ENCODE peak calls at places on chromosomes 5 and 9, in eight cellular contexts. H, K, N, G, L, Z, J and X are unnamed samples.

GRCh38 chr5:17001418-17001817 is 65.3 kb upstream of the MYO10 start:
- DNase-seq in J (no peak), Z (no peak), G (no peak), L (no peak), K (no peak), H (no peak), N (no peak), X (no peak)

GRCh38 chr9:20506631-20507030 is 115.7 kb downstream of the MLLT3 start:
- DNase-seq in G (no peak), H (no peak), L (no peak), K (no peak), J (no peak), N (no peak), Z (no peak), X (no peak)

GRCh38 chr9:133634024-133634691 is 2.0 kb upstream of the DBH start:
- DNase-seq in K (no peak), Z (no peak), H (no peak), G (no peak), N (no peak), J (peak), L (no peak), X (no peak)

GRCh38 chr5:41843456-41844112 is 26.6 kb downstream of the OXCT1 start:
- DNase-seq in K (peak), J (peak), L (no peak), Z (peak), G (peak), N (peak), H (peak), X (no peak)

GRCh38 chr5:194603-195209 is 3.4 kb downstream of the LRRC14B start:
- DNase-seq in N (no peak), J (no peak), G (no peak), K (no peak), Z (no peak), L (no peak), H (no peak), X (no peak)

GRCh38 chr9:130946778-130947617 is 8.0 kb upstream of the FIBCD1 start:
- DNase-seq in K (peak), N (no peak), Z (no peak), L (no peak), J (no peak), G (no peak), H (no peak), X (no peak)

GRCh38 chr9:3181049-3181953 is 337.4 kb upstream of the PUM3 start:
- DNase-seq in L (no peak), G (peak), H (peak), N (peak), J (peak), Z (no peak), K (peak), X (peak)

GRCh38 chr5:118553662-118554061 is 434.7 kb downstream of the DTWD2 start:
- DNase-seq in H (no peak), G (no peak), N (no peak), J (no peak), Z (peak), K (no peak), L (no peak), X (no peak)

GRCh38 chr9:32344551-32345182 is 39.8 kb upstream of the ACO1 start:
- DNase-seq in G (no peak), N (no peak), K (no peak), J (no peak), Z (no peak), H (no peak), L (no peak), X (no peak)

GRCh38 chr5:32326216-32326772 is 13.6 kb upstream of the MTMR12 start:
- DNase-seq in K (no peak), L (no peak), Z (no peak), J (no peak), G (no peak), H (no peak), N (no peak), X (no peak)

GRCh38 chr9:137590469-137591383 is at the start of gene ZMYND19:
- DNase-seq in Z (peak), N (peak), J (peak), H (peak), K (peak), G (peak), L (peak), X (peak)

GRCh38 chr9:87464110-87464991 is 33.3 kb upstream of the DAPK1 start:
- DNase-seq in H (no peak), J (no peak), Z (no peak), N (no peak), K (no peak), L (no peak), G (no peak), X (no peak)

GRCh38 chr9:16121593-16121992 is 568.8 kb downstream of the CCDC171 start:
- DNase-seq in N (no peak), Z (no peak), J (no peak), L (no peak), K (no peak), G (no peak), H (no peak), X (no peak)

GRCh38 chr9:79711874-79712273 is 140.1 kb downstream of the TLE4 start:
- DNase-seq in N (no peak), Z (no peak), G (no peak), K (no peak), H (no peak), L (no peak), J (no peak), X (no peak)

GRCh38 chr9:127833555-127833954 is 20.9 kb downstream of the ENG start:
- DNase-seq in N (no peak), H (no peak), L (no peak), J (no peak), G (no peak), K (no peak), Z (no peak), X (no peak)

GRCh38 chr5:170571331-170571731 is 67.5 kb downstream of the KCNIP1 start:
- DNase-seq in H (no peak), K (peak), N (no peak), G (no peak), L (no peak), J (no peak), Z (no peak), X (no peak)

GRCh38 chr5:135063056-135063445 is 29.0 kb upstream of the PITX1 start:
- DNase-seq in K (no peak), J (no peak), H (no peak), L (no peak), N (no peak), Z (no peak), G (no peak), X (no peak)

GRCh38 chr5:139845846-139846681 is 50.5 kb downstream of the PSD2 start:
- DNase-seq in K (no peak), J (no peak), L (peak), H (peak), G (no peak), N (no peak), Z (peak), X (no peak)

GRCh38 chr5:1765141-1765879 is 34.3 kb downstream of the MRPL36 start:
- DNase-seq in L (no peak), H (no peak), G (no peak), Z (no peak), K (no peak), J (no peak), N (no peak), X (no peak)

GRCh38 chr5:178428341-178429155 is 161.6 kb downstream of the COL23A1 start:
- DNase-seq in N (no peak), G (no peak), Z (peak), L (peak), H (peak), K (no peak), J (no peak), X (peak)

GRCh38 chr5:132385321-132386105 is 16.0 kb downstream of the SLC22A5 start:
- DNase-seq in G (peak), N (peak), J (peak), H (peak), K (peak), L (no peak), Z (peak), X (no peak)

GRCh38 chr9:127237801-127238200 is 26.8 kb upstream of the GARNL3 start:
- DNase-seq in J (no peak), L (no peak), Z (no peak), H (no peak), N (no peak), K (no peak), G (no peak), X (no peak)

GRCh38 chr5:134583821-134584220 is 48.8 kb downstream of the SAR1B start:
- DNase-seq in H (no peak), K (no peak), N (no peak), Z (no peak), J (no peak), L (no peak), G (no peak), X (no peak)

GRCh38 chr9:126819482-126819881 is 14.6 kb downstream of the ZBTB43 start:
- DNase-seq in G (no peak), K (no peak), J (no peak), L (no peak), H (no peak), Z (no peak), N (no peak), X (no peak)

GRCh38 chr9:113482991-113483675 is 19.6 kb downstream of the RGS3 start:
- DNase-seq in K (no peak), N (no peak), J (no peak), G (no peak), H (no peak), L (no peak), Z (no peak), X (no peak)

GRCh38 chr5:140040358-140040757 is 2.7 kb downstream of the NRG2 start:
- DNase-seq in K (no peak), G (no peak), J (no peak), N (no peak), Z (no peak), L (no peak), H (no peak), X (no peak)

GRCh38 chr5:8676731-8677130 is 807.8 kb downstream of the MTRR start:
- DNase-seq in G (no peak), J (no peak), H (no peak), L (no peak), N (no peak), Z (no peak), K (no peak), X (no peak)

GRCh38 chr5:179668404-179668803 is 12.4 kb downstream of the CBY3 start:
- DNase-seq in H (no peak), L (no peak), N (peak), J (no peak), G (peak), K (peak), Z (peak), X (no peak)

GRCh38 chr9:91241909-91242308 is 119.8 kb downstream of the AUH start:
- DNase-seq in J (no peak), K (no peak), H (no peak), N (no peak), G (no peak), L (no peak), Z (no peak), X (no peak)